ENCODE peak calls at places on chromosomes 4 and X, in four cellular contexts. O is CD8-positive, alpha-beta T cell; B is heart left ventricle; I is lower lobe of right lung. K is an unnamed sample. For H3K4me1, the result is how much of the 10 kb centered on the place peaks cover.

GRCh38 chr4:11480683-11481082 is 52.0 kb upstream of the HS3ST1 start:
- DNase-seq in O (no peak), B (no peak), I (peak), K (no peak)

GRCh38 chr4:7415927-7416686 is 18.6 kb downstream of the PSAPL1 start:
- DNase-seq in O (no peak), B (peak), I (no peak), K (no peak)

GRCh38 chrX:133544105-133544504 is 128.8 kb upstream of the GPC4 start:
- DNase-seq in O (no peak), B (no peak), I (no peak), K (no peak)

GRCh38 chrX:79408623-79409322 is 41.6 kb upstream of the ITM2A start:
- DNase-seq in O (no peak), B (no peak), I (no peak), K (no peak)

GRCh38 chr4:183175631-183176232 is 76.7 kb downstream of the WWC2 start:
- DNase-seq in O (no peak), B (no peak), I (no peak), K (no peak)

GRCh38 chr4:186840222-186840701 is 116.6 kb upstream of the FAT1 start:
- DNase-seq in O (no peak), B (no peak), I (no peak), K (no peak)

GRCh38 chrX:72330131-72330530 is 24.4 kb upstream of the CITED1 start:
- DNase-seq in O (no peak), B (no peak), I (no peak), K (no peak)

GRCh38 chrX:10356979-10357378 is 200.2 kb downstream of the CLCN4 start:
- DNase-seq in O (no peak), B (no peak), I (no peak), K (no peak)

GRCh38 chrX:113522814-113523213 is 682.2 kb upstream of the AMOT start:
- DNase-seq in O (no peak), B (no peak), I (no peak), K (no peak)

GRCh38 chrX:23884427-23885024 is 23.2 kb downstream of the APOO start:
- DNase-seq in O (no peak), B (no peak), I (no peak), K (no peak)
- H3K27ac ChIP-seq in O (no peak), B (no peak), I (no peak), K (no peak)

DNA sequence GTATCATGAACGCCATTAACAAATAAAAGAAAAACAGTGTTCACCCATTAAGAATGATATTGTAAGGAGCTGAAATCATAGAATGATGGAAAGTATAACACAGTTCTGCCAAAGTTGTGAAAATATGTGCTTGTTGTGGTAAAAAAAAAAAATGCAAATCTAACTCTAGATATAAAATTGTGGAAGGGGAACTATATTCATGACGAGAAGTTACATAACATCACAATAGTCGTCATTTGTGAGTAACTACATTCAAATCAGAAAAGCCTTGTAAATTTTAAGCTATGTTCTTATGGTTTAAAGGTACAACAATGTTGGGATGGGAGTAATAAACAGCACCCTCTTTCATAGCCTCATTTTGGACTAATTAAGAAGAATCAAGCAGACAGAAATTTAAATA is 57.6 kb upstream of the PRDM8 start:
- DNase-seq in O (no peak), B (no peak), I (no peak), K (no peak)
- H3K4me1 ChIP-seq in O (under half), B (under half), I (under half), K (under half)

DNA sequence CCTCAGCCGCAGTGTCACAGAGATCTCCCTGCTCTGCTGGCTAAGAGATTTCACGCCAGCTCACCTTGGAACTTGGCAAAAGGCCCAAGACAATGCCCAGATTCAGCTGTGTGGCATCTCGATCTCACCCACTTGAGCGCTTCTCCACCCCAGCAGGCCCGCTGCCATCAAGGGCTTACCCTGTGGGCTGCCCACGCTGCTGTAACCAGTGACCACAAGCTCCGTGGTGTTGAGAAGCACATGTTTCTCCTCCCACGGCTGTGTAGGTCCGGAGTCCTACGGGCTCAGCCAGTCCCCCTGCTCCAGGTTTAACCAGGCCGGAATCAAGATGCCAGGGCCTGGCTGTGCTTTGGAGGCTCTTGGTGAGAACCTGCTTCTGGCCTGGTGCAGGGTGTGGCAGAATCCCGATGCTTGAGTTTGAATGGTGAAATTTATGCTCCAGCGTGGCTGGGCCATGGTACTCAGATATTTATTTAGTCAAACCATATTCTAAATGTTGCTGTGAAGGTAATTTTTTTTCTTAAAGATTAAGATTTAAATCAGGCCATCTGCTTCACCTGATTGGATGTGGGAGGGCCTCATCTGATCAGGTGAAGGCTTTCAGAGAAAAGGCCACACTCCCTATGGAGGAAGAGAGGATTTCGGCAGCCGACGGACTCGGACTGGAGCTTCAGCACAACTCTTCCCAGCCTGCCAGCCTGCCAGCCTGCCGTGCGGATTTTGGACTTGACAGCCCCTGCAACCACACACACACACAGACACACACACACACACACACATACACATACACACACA is 24.8 kb upstream of the ADRA2C start:
- DNase-seq in O (no peak), B (no peak), I (no peak), K (no peak)
- H3K4me3 ChIP-seq in O (no peak), B (no peak), I (no peak), K (no peak)

GRCh38 chr4:172040766-172041165 is 227.6 kb downstream of the GALNTL6 start:
- DNase-seq in O (no peak), B (no peak), I (no peak), K (no peak)
- H3K27ac ChIP-seq in O (no peak), B (no peak), I (no peak), K (no peak)

DNA sequence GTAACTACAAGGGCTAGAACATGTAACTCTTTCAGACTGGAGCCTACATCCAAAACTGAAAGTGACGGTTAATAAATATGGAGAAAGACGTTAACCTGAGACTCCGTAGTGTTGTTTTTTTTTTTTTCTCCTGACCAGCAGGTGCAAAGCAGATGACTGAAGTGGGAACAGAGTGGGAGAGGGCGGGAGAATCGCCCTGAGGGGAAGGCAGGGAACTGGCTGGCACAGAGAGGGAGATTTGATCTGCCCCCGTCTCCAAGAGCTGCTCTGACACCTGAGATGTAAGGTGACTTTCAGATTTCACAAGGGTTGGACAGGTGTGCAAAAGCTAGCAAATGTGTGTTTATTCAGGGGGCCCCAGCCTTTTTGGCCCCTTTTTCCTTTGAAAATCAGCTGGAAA is 180.2 kb downstream of the PALLD start:
- DNase-seq in O (no peak), B (no peak), I (no peak), K (no peak)
- H3K4me1 ChIP-seq in O (under half), B (under half), I (under half), K (under half)

GRCh38 chr4:94306713-94307112 is 35.9 kb downstream of the HPGDS start:
- DNase-seq in O (no peak), B (no peak), I (no peak), K (no peak)

GRCh38 chr4:94305468-94306225 is 37.0 kb downstream of the HPGDS start:
- DNase-seq in O (no peak), B (no peak), I (no peak), K (no peak)

GRCh38 chr4:94307231-94307840 is 35.3 kb downstream of the HPGDS start:
- DNase-seq in O (no peak), B (no peak), I (no peak), K (no peak)

GRCh38 chr4:94298725-94299252 is 43.8 kb downstream of the HPGDS start:
- DNase-seq in O (no peak), B (no peak), I (no peak), K (no peak)

GRCh38 chr4:94304365-94304971 is 38.2 kb downstream of the HPGDS start:
- DNase-seq in O (no peak), B (no peak), I (no peak), K (no peak)
- H3K4me3 ChIP-seq in O (no peak), B (no peak), I (no peak), K (no peak)

GRCh38 chrX:150766351-150767044 is 73.3 kb downstream of the MTMR1 start:
- DNase-seq in O (no peak), B (no peak), I (no peak), K (no peak)
- H3K27ac ChIP-seq in O (no peak), B (no peak), I (no peak), K (no peak)

DNA sequence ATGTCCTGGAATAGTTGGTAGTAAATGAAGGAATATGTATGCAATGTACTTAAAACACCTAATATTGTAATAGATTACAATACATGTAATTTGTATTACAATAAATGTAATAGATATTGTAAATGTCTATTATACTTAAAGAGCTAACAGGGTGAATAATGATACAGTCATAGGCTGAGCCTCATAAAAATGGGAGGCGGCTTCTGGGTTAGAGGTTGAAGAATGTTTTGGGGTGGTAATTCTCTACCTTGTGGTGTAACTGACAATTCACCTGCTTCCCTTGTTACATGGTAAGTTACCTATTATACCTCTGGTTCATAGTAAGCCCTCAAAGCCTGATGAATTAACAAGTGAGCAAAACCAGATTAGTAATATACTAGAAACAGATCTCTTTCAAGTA is 26.0 kb downstream of the ATP8A1 start:
- DNase-seq in O (no peak), B (no peak), I (no peak), K (no peak)
- H3K4me1 ChIP-seq in O (half or more), B (under half), I (under half), K (half or more)

GRCh38 chr4:80074059-80074458 is 1.0 kb upstream of the ANTXR2 start:
- DNase-seq in O (no peak), B (no peak), I (no peak), K (no peak)
- H3K4me3 ChIP-seq in O (no peak), B (no peak), I (no peak), K (no peak)